ENCODE peak calls at places on chromosomes 1 and 21, in six cellular contexts. S is body of pancreas; N is HCT116; G is prostate gland; Q is fibroblast of lung; D is CD8-positive, alpha-beta memory T cell. C is an unnamed sample. For H3K4me1, the result is how much of the 10 kb centered on the place peaks cover.

GRCh38 chr1:28298438-28298837 is 30.4 kb upstream of the MED18 start:
- DNase-seq in N (no peak), G (no peak), Q (no peak), S (no peak), D (no peak), C (no peak)

GRCh38 chr1:206464456-206464964 is 5.8 kb upstream of the IKBKE start:
- DNase-seq in G (no peak), D (no peak), Q (peak), N (no peak), S (no peak), C (peak)

GRCh38 chr1:34188418-34188817 is 11.7 kb downstream of the C1orf94 start:
- DNase-seq in G (no peak), S (no peak), Q (no peak), N (no peak), D (no peak), C (no peak)

GRCh38 chr1:236168716-236169429 is 26.5 kb downstream of the GPR137B start:
- DNase-seq in N (no peak), D (no peak), G (no peak), Q (peak), S (no peak), C (peak)

GRCh38 chr1:150106331-150106730 is 38.8 kb downstream of the VPS45 start:
- DNase-seq in N (no peak), D (peak), S (no peak), G (no peak), Q (no peak), C (no peak)

GRCh38 chr21:34892196-34892595 is 156.9 kb downstream of the RUNX1 start:
- DNase-seq in S (no peak), D (no peak), Q (peak), N (no peak), G (no peak), C (no peak)

GRCh38 chr1:159214149-159214760 is 9.6 kb downstream of the ACKR1 start:
- DNase-seq in Q (peak), N (peak), S (peak), D (peak), G (no peak), C (peak)

GRCh38 chr1:42943166-42943565 is 15.5 kb downstream of the SLC2A1 start:
- DNase-seq in N (peak), S (peak), G (peak), Q (no peak), D (no peak), C (no peak)

GRCh38 chr1:1034438-1034759 is 14.5 kb downstream of the AGRN start:
- DNase-seq in G (no peak), D (no peak), N (no peak), S (no peak), Q (no peak), C (no peak)

GRCh38 chr1:247110627-247111258 is 6.6 kb upstream of the ZNF669 start:
- DNase-seq in Q (peak), D (no peak), N (no peak), S (no peak), G (no peak), C (peak)

GRCh38 chr1:198165927-198166647 is 9.3 kb downstream of the NEK7 start:
- DNase-seq in N (no peak), G (no peak), S (no peak), D (peak), Q (no peak), C (no peak)

GRCh38 chr1:209772116-209772515 is 12.2 kb downstream of the C1orf74 start:
- DNase-seq in S (no peak), D (no peak), Q (no peak), N (no peak), G (no peak), C (no peak)

GRCh38 chr1:51955797-51956527 is 34.5 kb downstream of the RAB3B start:
- DNase-seq in N (no peak), Q (no peak), S (no peak), D (no peak), G (peak), C (no peak)

GRCh38 chr1:162327791-162328165 is 48.9 kb downstream of the SPATA46 start:
- DNase-seq in N (no peak), Q (no peak), G (no peak), S (no peak), D (no peak), C (no peak)

GRCh38 chr1:185608166-185608565 is 126.0 kb upstream of the HMCN1 start:
- DNase-seq in S (no peak), G (no peak), Q (no peak), D (no peak), N (no peak), C (no peak)

GRCh38 chr1:57963545-57963944 is 539.7 kb upstream of the DAB1 start:
- DNase-seq in Q (no peak), D (no peak), S (no peak), G (no peak), N (no peak), C (no peak)

GRCh38 chr1:154735061-154735800 is 127.2 kb upstream of the ADAR start:
- DNase-seq in S (no peak), D (no peak), Q (no peak), G (no peak), N (no peak), C (no peak)

GRCh38 chr1:215160351-215160750 is 77.8 kb downstream of the KCNK2 start:
- DNase-seq in N (no peak), Q (peak), S (no peak), D (no peak), G (no peak), C (no peak)

GRCh38 chr1:235739631-235740030 is 90.0 kb upstream of the GNG4 start:
- DNase-seq in N (no peak), S (no peak), G (no peak), D (no peak), Q (peak), C (no peak)

GRCh38 chr1:49389699-49390098 is 613.0 kb upstream of the BEND5 start:
- DNase-seq in G (no peak), S (no peak), D (no peak), N (no peak), Q (no peak), C (no peak)

GRCh38 chr1:108561731-108562326 is 1.9 kb downstream of the EEIG2 start:
- DNase-seq in Q (peak), G (peak), N (peak), S (peak), D (peak), C (peak)

GRCh38 chr1:26378879-26379251 is 6.3 kb upstream of the ZNF683 start:
- DNase-seq in D (no peak), N (no peak), S (no peak), Q (no peak), G (no peak), C (no peak)

GRCh38 chr1:181179980-181180964 is 91.8 kb downstream of the IER5 start:
- DNase-seq in N (no peak), Q (peak), D (peak), S (no peak), G (no peak), C (peak)

GRCh38 chr1:222182641-222183040 is 365.3 kb downstream of the HHIPL2 start:
- DNase-seq in D (no peak), S (no peak), Q (peak), G (no peak), N (no peak), C (no peak)

GRCh38 chr1:86429830-86430229 is 5.9 kb downstream of the CLCA2 start:
- DNase-seq in D (no peak), Q (peak), N (no peak), S (no peak), G (peak), C (peak)

GRCh38 chr1:57124768-57125446 is 159.1 kb upstream of the C8B start:
- DNase-seq in Q (no peak), S (no peak), G (no peak), N (no peak), D (no peak), C (no peak)

GRCh38 chr21:43809346-43809799 is 20.0 kb downstream of the RRP1 start:
- DNase-seq in Q (no peak), S (no peak), N (no peak), D (no peak), G (no peak), C (no peak)

GRCh38 chr1:12502300-12503109 is 115.5 kb downstream of the DHRS3 start:
- DNase-seq in Q (no peak), D (no peak), G (no peak), S (no peak), N (no peak), C (no peak)

GRCh38 chr1:78009836-78010235 is 5.1 kb downstream of the DNAJB4 start:
- DNase-seq in D (no peak), N (no peak), Q (no peak), S (no peak), G (no peak), C (no peak)

GRCh38 chr21:33121715-33122475 is 52.0 kb downstream of the OLIG1 start:
- DNase-seq in D (no peak), S (no peak), Q (peak), G (peak), N (peak), C (no peak)

GRCh38 chr1:150536836-150537731 is 12.1 kb upstream of the ADAMTSL4 start:
- DNase-seq in Q (no peak), N (no peak), D (no peak), G (no peak), S (no peak), C (no peak)

GRCh38 chr1:118982816-118983557 is 5.2 kb downstream of the TBX15 start:
- DNase-seq in N (no peak), Q (no peak), D (no peak), S (no peak), G (no peak), C (no peak)

GRCh38 chr1:180155202-180155682 is 573 bp downstream of the QSOX1 start:
- DNase-seq in G (no peak), D (no peak), N (no peak), Q (no peak), S (peak), C (no peak)

GRCh38 chr21:18153063-18153462 is 91.6 kb upstream of the CHODL start:
- DNase-seq in N (no peak), Q (no peak), G (no peak), D (no peak), S (no peak), C (no peak)

GRCh38 chr1:211194826-211195225 is 60.9 kb upstream of the KCNH1 start:
- DNase-seq in Q (no peak), N (no peak), S (no peak), D (no peak), G (no peak), C (no peak)

GRCh38 chr1:211200311-211200710 is 58.9 kb upstream of the RCOR3 start:
- DNase-seq in S (no peak), N (no peak), D (no peak), Q (no peak), G (no peak), C (no peak)

GRCh38 chr1:211196880-211197279 is 62.3 kb upstream of the RCOR3 start:
- DNase-seq in Q (no peak), G (no peak), N (no peak), S (no peak), D (no peak), C (no peak)

GRCh38 chr1:211198111-211198510 is 61.1 kb upstream of the RCOR3 start:
- DNase-seq in S (no peak), G (no peak), Q (peak), N (no peak), D (no peak), C (peak)

DNA sequence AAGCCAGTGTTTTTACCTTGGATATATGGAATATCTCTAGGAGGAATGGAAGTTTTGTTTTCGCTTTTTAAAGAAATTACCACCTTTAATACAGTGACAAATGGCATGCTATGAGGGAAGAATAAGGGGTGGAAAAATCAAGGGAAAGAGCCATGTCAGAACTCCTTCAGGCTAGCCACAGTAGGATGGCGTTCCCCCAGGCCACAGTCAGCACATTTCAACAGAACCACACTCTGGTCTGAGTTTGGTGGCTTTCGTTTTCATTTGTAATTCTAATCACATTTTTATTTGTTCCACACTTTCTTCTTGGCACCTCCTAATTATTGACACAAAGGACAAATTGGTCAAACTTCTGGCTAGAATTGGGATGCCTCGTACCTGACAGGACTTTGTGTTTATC is 60.3 kb upstream of the RCOR3 start:
- DNase-seq in S (no peak), N (no peak), G (no peak), D (no peak), Q (no peak), C (no peak)
- H3K4me1 ChIP-seq in S (under half), N (under half), G (under half), D (under half), Q (under half), C (under half)

GRCh38 chr1:232566093-232566492 is 63.8 kb downstream of the SIPA1L2 start:
- DNase-seq in S (no peak), D (no peak), G (no peak), N (no peak), Q (no peak), C (no peak)

GRCh38 chr1:232571523-232571922 is 58.4 kb downstream of the SIPA1L2 start:
- DNase-seq in Q (peak), S (no peak), D (no peak), N (no peak), G (no peak), C (no peak)

GRCh38 chr1:232568906-232569305 is 61.0 kb downstream of the SIPA1L2 start:
- DNase-seq in S (no peak), G (no peak), D (no peak), N (no peak), Q (peak), C (no peak)

GRCh38 chr1:232568331-232568852 is 61.5 kb downstream of the SIPA1L2 start:
- DNase-seq in D (no peak), G (peak), Q (no peak), S (no peak), N (no peak), C (no peak)

GRCh38 chr1:232570007-232570406 is 59.9 kb downstream of the SIPA1L2 start:
- DNase-seq in G (no peak), S (no peak), N (no peak), Q (peak), D (no peak), C (no peak)
- H3K27ac ChIP-seq in G (no peak), S (no peak), N (no peak), Q (no peak), D (no peak), C (no peak)

DNA sequence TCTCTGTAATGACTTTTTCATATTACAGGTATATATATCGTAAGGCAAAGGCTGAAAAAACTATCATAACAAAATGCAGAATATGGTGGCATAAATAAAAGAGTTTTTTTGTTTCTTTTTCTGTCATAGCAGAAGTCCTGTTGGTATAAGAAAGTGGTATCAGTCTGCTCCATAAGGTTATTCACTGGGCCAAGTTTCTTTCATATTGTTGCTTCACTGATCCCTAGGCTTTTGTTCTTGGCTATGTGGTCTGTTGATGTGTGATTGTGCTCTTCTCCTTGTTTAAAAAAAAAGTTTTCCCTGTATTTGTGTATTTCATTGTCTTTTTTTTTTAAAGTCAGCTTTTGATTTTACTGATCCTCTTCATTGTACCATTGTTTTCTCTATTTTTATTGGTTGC is 26.0 kb downstream of the PTBP2 start:
- DNase-seq in G (no peak), D (no peak), N (no peak), Q (no peak), S (no peak), C (no peak)
- H3K4me1 ChIP-seq in G (under half), D (under half), N (under half), Q (under half), S (under half), C (under half)

DNA sequence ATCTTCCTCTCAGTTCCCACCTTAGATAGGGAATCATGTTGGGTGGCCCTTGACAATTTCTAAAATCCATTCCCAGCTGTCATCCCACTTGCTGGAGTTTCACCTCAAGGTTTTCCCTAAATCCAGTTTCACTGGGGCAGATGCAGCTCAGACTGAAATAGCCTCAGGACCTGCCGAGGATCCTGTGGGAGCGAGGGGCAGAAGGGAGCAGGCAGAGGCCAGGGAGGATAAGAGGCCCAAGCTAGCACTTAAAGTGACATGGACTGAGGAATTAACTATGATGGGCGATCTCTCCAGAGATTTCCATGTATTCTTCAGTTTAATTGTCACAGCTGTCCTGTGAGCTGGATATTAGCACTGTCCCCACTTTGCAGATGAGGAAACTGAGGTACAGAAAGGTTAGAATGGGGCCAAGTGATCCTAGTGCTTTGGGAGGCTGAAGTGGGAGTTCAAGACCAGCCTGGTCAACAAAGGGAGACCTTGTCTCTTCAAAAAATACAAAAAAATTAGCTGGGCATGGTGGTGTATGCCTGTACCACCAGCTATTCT is 2.7 kb downstream of the NBL1 start:
- DNase-seq in Q (no peak), G (no peak), D (no peak), S (no peak), N (no peak), C (no peak)
- H3K27ac ChIP-seq in Q (no peak), G (peak), D (no peak), S (no peak), N (peak), C (no peak)

DNA sequence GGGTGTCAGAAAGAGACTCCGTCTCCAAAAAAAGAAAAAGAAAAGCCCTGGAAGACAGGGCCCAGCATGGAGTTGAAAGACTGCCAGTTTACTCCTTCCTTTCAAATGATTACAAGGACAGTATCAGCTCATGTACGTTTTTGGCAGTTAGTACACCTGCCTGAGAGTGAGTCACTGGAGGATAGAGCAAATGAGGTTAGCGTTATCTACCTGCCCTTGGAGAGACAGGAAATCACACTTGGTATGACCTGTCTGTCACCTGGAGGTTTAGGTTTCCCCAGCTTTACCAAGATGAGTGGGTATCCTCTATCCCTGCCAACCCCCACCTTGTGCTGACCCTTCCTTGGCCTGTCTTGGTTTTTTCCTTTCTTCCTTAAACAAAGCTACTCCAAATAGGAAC is 96.8 kb upstream of the BMP8A start:
- DNase-seq in S (peak), Q (no peak), D (no peak), N (peak), G (peak), C (peak)
- H3K4me1 ChIP-seq in S (half or more), Q (half or more), D (under half), N (half or more), G (under half), C (under half)

GRCh38 chr21:46456750-46457149 is 1.9 kb upstream of the DIP2A start:
- DNase-seq in N (no peak), S (no peak), G (no peak), Q (no peak), D (no peak), C (no peak)

GRCh38 chr21:46458315-46459023 is at the start of gene DIP2A:
- DNase-seq in D (peak), Q (peak), G (peak), N (peak), S (peak), C (peak)

GRCh38 chr21:46457801-46458314 is 833 bp upstream of the DIP2A start:
- DNase-seq in N (peak), D (no peak), S (no peak), Q (peak), G (peak), C (peak)

GRCh38 chr21:46459356-46460112 is 843 bp downstream of the DIP2A start:
- DNase-seq in Q (peak), N (no peak), G (peak), D (no peak), S (peak), C (peak)

GRCh38 chr21:46459024-46459355 is 299 bp downstream of the DIP2A start:
- DNase-seq in D (no peak), S (no peak), G (no peak), N (no peak), Q (no peak), C (no peak)
- H3K27ac ChIP-seq in D (peak), S (peak), G (peak), N (peak), Q (peak), C (peak)

GRCh38 chr1:54404939-54405880 is 984 bp downstream of the SSBP3 start:
- DNase-seq in Q (no peak), D (no peak), N (no peak), S (peak), G (no peak), C (peak)
- H3K4me1 ChIP-seq in Q (under half), D (half or more), N (under half), S (half or more), G (under half), C (half or more)

C was measured in hepatocyte.